ENCODE peak calls at places on chromosomes 2 and 18, in eight cellular contexts. P is NT2/D1, G is HepG2, J is kidney, B is left lung, R is neuronal stem cell, Z is Peyer's patch, Y is GM23248. A is an unnamed sample. For H3K36me3 and H3K4me1, the result is how much of the 10 kb centered on the place peaks cover.

GRCh38 chr2:14750433-14750832 is 117.9 kb downstream of the LRATD1 start:
- DNase-seq in P (no peak), G (no peak), J (no peak), B (no peak), R (no peak), Z (no peak), Y (no peak), A (no peak)

GRCh38 chr2:84924173-84925106 is 19.0 kb downstream of the TMSB10 start:
- DNase-seq in P (no peak), G (peak), J (peak), B (no peak), R (no peak), Z (no peak), Y (peak), A (peak)

GRCh38 chr2:170524828-170525565 is 190.1 kb upstream of the SP5 start:
- DNase-seq in P (no peak), G (no peak), J (no peak), B (no peak), R (no peak), Z (no peak), Y (no peak), A (no peak)

GRCh38 chr2:112646102-112646719 is 472 bp downstream of the SLC20A1 start:
- DNase-seq in P (no peak), G (no peak), J (no peak), B (no peak), R (no peak), Z (no peak), Y (peak), A (peak)

GRCh38 chr2:109459485-109459884 is 154.3 kb downstream of the SEPTIN10 start:
- DNase-seq in P (peak), G (no peak), J (no peak), B (no peak), R (no peak), Z (no peak), Y (no peak), A (peak)

GRCh38 chr18:49029628-49030027 is 78.9 kb upstream of the SMAD7 start:
- DNase-seq in P (no peak), G (no peak), J (no peak), B (no peak), R (no peak), Z (peak), Y (no peak), A (no peak)

GRCh38 chr2:217947341-217948316 is 55.2 kb downstream of the TNS1 start:
- DNase-seq in P (peak), G (no peak), J (no peak), B (no peak), R (no peak), Z (peak), Y (no peak), A (no peak)

GRCh38 chr18:68533641-68534040 is 181.3 kb downstream of the TMX3 start:
- DNase-seq in P (no peak), G (no peak), J (no peak), B (no peak), R (no peak), Z (no peak), Y (no peak), A (no peak)

GRCh38 chr2:118224144-118224887 is 136.0 kb downstream of the INSIG2 start:
- DNase-seq in P (peak), G (no peak), J (peak), B (peak), R (peak), Z (peak), Y (peak), A (no peak)

GRCh38 chr18:79955302-79956075 is 4.0 kb upstream of the SLC66A2 start:
- DNase-seq in P (no peak), G (no peak), J (no peak), B (no peak), R (no peak), Z (no peak), Y (peak), A (no peak)

GRCh38 chr2:26612522-26613240 is 28.5 kb downstream of the CIB4 start:
- DNase-seq in P (no peak), G (no peak), J (no peak), B (no peak), R (no peak), Z (no peak), Y (no peak), A (no peak)

GRCh38 chr2:16633632-16634430 is 31.8 kb downstream of the CYRIA start:
- DNase-seq in P (no peak), G (no peak), J (no peak), B (no peak), R (no peak), Z (no peak), Y (no peak), A (no peak)

GRCh38 chr18:73688851-73689659 is 458.6 kb downstream of the FBXO15 start:
- DNase-seq in P (no peak), G (no peak), J (no peak), B (no peak), R (peak), Z (no peak), Y (peak), A (no peak)

GRCh38 chr18:51862311-51862710 is 477.7 kb upstream of the DCC start:
- DNase-seq in P (no peak), G (no peak), J (no peak), B (no peak), R (no peak), Z (no peak), Y (no peak), A (no peak)

GRCh38 chr2:231134910-231135650 is 10.2 kb upstream of the HTR2B start:
- DNase-seq in P (no peak), G (no peak), J (no peak), B (no peak), R (no peak), Z (no peak), Y (no peak), A (no peak)

GRCh38 chr2:163657257-163657656 is 78.6 kb downstream of the FIGN start:
- DNase-seq in P (no peak), G (no peak), J (no peak), B (no peak), R (no peak), Z (no peak), Y (no peak), A (no peak)

GRCh38 chr2:216960926-216961325 is 101.1 kb upstream of the TNP1 start:
- DNase-seq in P (no peak), G (no peak), J (no peak), B (no peak), R (no peak), Z (no peak), Y (no peak), A (no peak)

GRCh38 chr2:11546072-11546471 is 12.2 kb downstream of the GREB1 start:
- DNase-seq in P (no peak), G (no peak), J (no peak), B (no peak), R (no peak), Z (no peak), Y (no peak), A (no peak)

GRCh38 chr2:149221898-149222297 is 108.5 kb upstream of the LYPD6 start:
- DNase-seq in P (no peak), G (no peak), J (no peak), B (no peak), R (no peak), Z (no peak), Y (no peak), A (no peak)

GRCh38 chr18:47215554-47216138 is 35.8 kb downstream of the SKOR2 start:
- DNase-seq in P (peak), G (peak), J (no peak), B (no peak), R (peak), Z (no peak), Y (peak), A (no peak)

GRCh38 chr2:74179063-74179865 is 585 bp upstream of the MOB1A start:
- DNase-seq in P (no peak), G (no peak), J (no peak), B (no peak), R (no peak), Z (no peak), Y (no peak), A (peak)

GRCh38 chr2:135985018-135985825 is at the start of gene DARS1:
- DNase-seq in P (peak), G (peak), J (peak), B (peak), R (peak), Z (peak), Y (peak), A (peak)

GRCh38 chr2:61534926-61535325 is 3.2 kb downstream of the XPO1 start:
- DNase-seq in P (no peak), G (no peak), J (no peak), B (no peak), R (no peak), Z (no peak), Y (peak), A (no peak)

GRCh38 chr2:61535449-61535848 is 2.7 kb downstream of the XPO1 start:
- DNase-seq in P (no peak), G (no peak), J (no peak), B (no peak), R (no peak), Z (no peak), Y (peak), A (no peak)

GRCh38 chr2:61530365-61531148 is 7.6 kb downstream of the XPO1 start:
- DNase-seq in P (no peak), G (no peak), J (no peak), B (no peak), R (no peak), Z (no peak), Y (no peak), A (no peak)

GRCh38 chr2:61529944-61530343 is 8.2 kb downstream of the XPO1 start:
- DNase-seq in P (no peak), G (no peak), J (no peak), B (no peak), R (no peak), Z (no peak), Y (no peak), A (no peak)
- H3K36me3 ChIP-seq in P (under half), G (under half), J (under half), B (under half), R (half or more), Z (under half), Y (under half), A (half or more)

DNA sequence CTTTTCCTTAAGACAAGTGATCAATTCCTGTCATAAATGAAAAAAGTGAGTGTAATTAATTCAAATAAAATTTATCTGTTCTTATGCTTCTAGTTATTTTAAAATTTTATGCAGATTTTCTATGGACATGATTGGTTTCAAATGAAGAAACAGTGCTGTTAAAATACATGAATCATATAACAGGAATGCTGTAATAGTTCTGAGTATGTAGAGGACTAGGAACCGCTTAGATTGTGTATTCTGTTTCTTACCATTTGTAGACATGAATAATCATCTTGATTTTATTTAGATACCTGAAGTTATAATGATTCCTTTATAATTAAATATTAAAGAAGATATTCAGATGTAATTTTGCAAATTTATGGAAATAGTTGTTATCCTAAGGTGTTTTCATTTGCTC is 3.5 kb downstream of the ACTR2 start:
- DNase-seq in P (no peak), G (no peak), J (no peak), B (no peak), R (no peak), Z (no peak), Y (peak), A (peak)
- H3K4me1 ChIP-seq in P (under half), G (under half), J (under half), B (half or more), R (under half), Z (under half), Y (under half), A (under half)

DNA sequence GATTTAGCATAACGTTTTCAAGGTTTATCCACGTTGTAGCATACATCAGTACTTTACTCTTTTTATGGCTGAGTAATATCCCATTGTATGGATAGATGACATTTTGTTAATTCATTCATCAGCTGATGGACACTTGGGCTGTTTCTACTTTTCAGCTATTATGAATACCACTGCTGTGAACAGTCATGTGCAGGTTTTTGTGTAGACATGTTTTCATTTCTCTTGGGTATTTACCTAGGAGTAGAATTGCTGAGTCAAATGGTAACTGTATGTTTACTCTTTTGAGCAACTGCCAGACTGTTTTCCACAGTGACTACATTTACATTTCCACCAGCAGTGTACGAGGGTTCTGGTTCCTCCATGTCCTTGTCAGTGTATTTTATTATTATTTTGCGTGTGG is 33.9 kb downstream of the COX7A2L start:
- DNase-seq in P (no peak), G (peak), J (no peak), B (no peak), R (no peak), Z (no peak), Y (no peak), A (no peak)
- H3K36me3 ChIP-seq in P (under half), G (under half), J (under half), B (half or more), R (half or more), Z (half or more), Y (under half), A (half or more)

DNA sequence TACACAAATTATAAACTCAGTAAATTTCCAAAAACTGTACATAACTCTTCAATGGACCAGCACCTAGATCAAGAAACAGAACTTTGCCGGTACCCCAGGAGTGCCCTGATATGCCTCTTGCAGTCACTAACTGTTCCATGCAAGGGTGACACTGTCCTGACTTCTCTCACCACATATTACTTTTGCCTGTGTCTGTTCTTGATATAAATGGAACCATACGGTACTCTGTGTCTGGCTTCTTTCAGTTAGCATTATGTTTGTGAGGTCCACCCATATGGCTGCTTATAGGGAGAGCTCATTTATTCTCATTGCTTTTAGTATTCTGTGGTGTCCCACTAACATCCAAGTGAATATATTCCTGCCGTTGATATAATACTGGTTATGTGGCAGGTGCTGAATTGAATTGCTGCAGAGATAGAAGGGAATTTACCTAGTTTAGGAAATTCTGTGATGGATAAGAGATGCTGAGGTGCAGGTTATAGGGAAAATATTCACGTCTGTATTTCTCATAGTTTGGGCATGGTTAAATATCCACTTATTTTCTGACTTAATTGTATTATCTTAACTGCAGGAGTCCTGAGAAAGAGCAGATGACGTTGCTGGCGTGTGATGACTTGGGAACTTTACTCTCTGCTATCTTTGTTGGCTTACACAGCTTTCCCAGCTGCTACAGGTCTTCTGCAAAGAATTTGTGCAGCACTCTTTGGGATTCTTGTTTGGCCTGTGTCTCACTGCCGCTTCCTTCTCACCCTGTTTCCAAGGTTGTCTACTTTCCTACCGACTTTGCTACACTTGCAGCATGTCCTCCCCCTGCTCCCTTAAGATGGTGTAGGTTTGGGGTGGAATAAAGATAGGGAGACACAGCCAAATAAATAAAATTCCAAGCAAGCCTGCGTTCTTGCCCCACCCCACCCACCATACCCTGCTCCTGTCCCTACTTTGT is 107.9 kb downstream of the MAP4K4 start:
- DNase-seq in P (no peak), G (no peak), J (no peak), B (no peak), R (no peak), Z (no peak), Y (no peak), A (no peak)
- H3K4me1 ChIP-seq in P (under half), G (half or more), J (under half), B (under half), R (under half), Z (under half), Y (half or more), A (half or more)

GRCh38 chr2:27640722-27641245 is 11.9 kb downstream of the GPN1 start:
- DNase-seq in P (no peak), G (no peak), J (no peak), B (no peak), R (no peak), Z (no peak), Y (no peak), A (no peak)
- H3K36me3 ChIP-seq in P (half or more), G (under half), J (under half), B (half or more), R (half or more), Z (half or more), Y (under half), A (half or more)

GRCh38 chr2:9988320-9988719 is 36.8 kb downstream of the GRHL1 start:
- DNase-seq in P (no peak), G (no peak), J (no peak), B (no peak), R (no peak), Z (no peak), Y (no peak), A (no peak)
- H3K4me1 ChIP-seq in P (under half), G (under half), J (under half), B (under half), R (under half), Z (under half), Y (half or more), A (under half)

DNA sequence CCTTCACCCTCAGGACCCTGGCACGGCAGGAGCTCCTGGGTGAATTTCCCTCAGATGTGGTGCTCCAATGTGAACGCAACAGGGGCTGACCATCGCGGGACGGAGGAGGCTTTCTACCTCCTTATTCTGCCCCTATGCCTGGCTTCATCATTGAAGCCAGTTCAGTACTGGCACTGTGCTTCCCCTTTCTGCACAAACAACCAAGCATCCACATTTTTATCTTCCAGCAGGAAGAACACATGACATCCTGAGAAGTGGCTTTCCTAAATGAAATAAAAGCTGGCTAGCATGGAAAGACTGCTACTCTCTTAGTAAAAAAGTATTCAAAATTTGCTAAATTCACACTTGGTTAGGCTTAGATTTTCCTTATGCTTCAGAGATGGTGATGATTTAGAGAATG is 24.8 kb downstream of the AFG3L2 start:
- DNase-seq in P (no peak), G (no peak), J (no peak), B (no peak), R (no peak), Z (no peak), Y (no peak), A (no peak)
- H3K36me3 ChIP-seq in P (half or more), G (under half), J (under half), B (half or more), R (half or more), Z (half or more), Y (half or more), A (half or more)

DNA sequence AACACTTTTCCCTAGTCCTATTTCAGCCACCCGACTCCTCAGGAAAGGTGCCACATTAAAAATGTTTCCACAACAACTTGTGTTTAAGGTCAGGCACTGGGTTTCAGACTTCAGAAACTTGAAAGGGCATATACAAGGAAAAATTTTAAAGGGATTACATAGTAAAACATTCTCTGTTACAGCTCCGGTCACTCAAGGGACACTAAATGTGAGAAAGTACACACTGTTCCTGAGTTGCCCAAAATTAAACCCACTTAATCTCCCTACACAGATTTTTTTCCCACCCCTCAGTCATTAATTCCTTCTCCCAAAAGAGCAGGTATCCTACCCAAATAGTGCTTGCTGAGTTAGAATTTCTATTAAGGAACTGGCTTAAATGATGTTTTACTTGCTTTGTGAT is 14.2 kb downstream of the STK39 start:
- DNase-seq in P (no peak), G (no peak), J (no peak), B (no peak), R (no peak), Z (no peak), Y (no peak), A (no peak)
- H3K4me1 ChIP-seq in P (under half), G (under half), J (under half), B (under half), R (under half), Z (under half), Y (under half), A (under half)

GRCh38 chr2:28415010-28415409 is 22.4 kb downstream of the FOSL2 start:
- DNase-seq in P (no peak), G (no peak), J (no peak), B (no peak), R (no peak), Z (peak), Y (no peak), A (no peak)

GRCh38 chr2:28413152-28413895 is 20.7 kb downstream of the FOSL2 start:
- DNase-seq in P (no peak), G (no peak), J (no peak), B (no peak), R (no peak), Z (peak), Y (no peak), A (no peak)

GRCh38 chr2:28412625-28413151 is 20.0 kb downstream of the FOSL2 start:
- DNase-seq in P (no peak), G (no peak), J (no peak), B (no peak), R (no peak), Z (no peak), Y (no peak), A (no peak)

GRCh38 chr2:28414583-28414982 is 21.9 kb downstream of the FOSL2 start:
- DNase-seq in P (no peak), G (no peak), J (no peak), B (no peak), R (no peak), Z (peak), Y (no peak), A (no peak)

DNA sequence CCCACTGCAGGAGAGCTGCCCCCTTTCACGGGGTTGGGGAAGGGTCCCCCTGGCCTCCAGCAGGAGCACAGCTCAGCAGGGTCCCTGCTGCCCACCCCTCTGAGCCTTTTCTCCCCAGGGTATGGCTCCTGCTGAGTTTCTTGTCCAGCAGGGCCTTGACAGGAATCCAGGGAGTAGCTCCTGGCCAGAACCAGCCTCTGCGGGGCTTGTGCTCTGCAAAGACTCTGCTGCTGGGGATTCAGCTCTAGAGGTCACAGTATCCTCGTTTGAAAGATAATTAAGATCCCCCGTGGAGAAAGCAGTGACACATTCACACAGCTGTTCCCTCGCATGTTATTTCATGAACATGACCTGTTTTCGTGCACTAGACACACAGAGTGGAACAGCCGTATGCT is 21.2 kb downstream of the FOSL2 start:
- DNase-seq in P (no peak), G (no peak), J (no peak), B (no peak), R (no peak), Z (no peak), Y (no peak), A (no peak)
- H3K36me3 ChIP-seq in P (half or more), G (under half), J (under half), B (half or more), R (under half), Z (half or more), Y (half or more), A (half or more)

GRCh38 chr2:62306751-62307468 is 111.0 kb downstream of the B3GNT2 start:
- DNase-seq in P (no peak), G (no peak), J (peak), B (no peak), R (no peak), Z (no peak), Y (no peak), A (no peak)
- H3K4me1 ChIP-seq in P (under half), G (under half), J (under half), B (half or more), R (under half), Z (under half), Y (under half), A (under half)